ENCODE peak calls at places on chromosomes 5 and 9, in four cellular contexts. One of them, this sample, is unnamed.

GRCh38 chr9:106653111-106653697 is 209.8 kb upstream of the ZNF462 start:
- DNase-seq in fibroblast of pulmonary artery: no peak
- DNase-seq in BJ: no peak
- DNase-seq in right atrium auricular region: no peak
- DNase-seq in this sample: no peak

GRCh38 chr5:38138574-38138973 is 119.8 kb upstream of the EGFLAM start:
- DNase-seq in fibroblast of pulmonary artery: no peak
- DNase-seq in BJ: no peak
- DNase-seq in right atrium auricular region: no peak
- DNase-seq in this sample: no peak

GRCh38 chr9:96419691-96419969 is 1.5 kb upstream of the ZNF367 start:
- DNase-seq in fibroblast of pulmonary artery: no peak
- DNase-seq in BJ: no peak
- DNase-seq in right atrium auricular region: no peak
- DNase-seq in this sample: no peak

GRCh38 chr5:132301341-132302274 is 7.4 kb downstream of the SLC22A4 start:
- DNase-seq in fibroblast of pulmonary artery: no peak
- DNase-seq in BJ: no peak
- DNase-seq in right atrium auricular region: no peak
- DNase-seq in this sample: no peak

GRCh38 chr5:169626779-169627178 is 10.3 kb upstream of the DOCK2 start:
- DNase-seq in fibroblast of pulmonary artery: peak; percentile 96
- DNase-seq in BJ: peak; percentile 84
- DNase-seq in right atrium auricular region: no peak
- DNase-seq in this sample: no peak

GRCh38 chr5:112304743-112305142 is 114.3 kb downstream of the EPB41L4A start:
- DNase-seq in fibroblast of pulmonary artery: no peak
- DNase-seq in BJ: no peak
- DNase-seq in right atrium auricular region: no peak
- DNase-seq in this sample: no peak

GRCh38 chr5:59358497-59358896 is 535.0 kb downstream of the PDE4D start:
- DNase-seq in fibroblast of pulmonary artery: peak; percentile 78
- DNase-seq in BJ: no peak
- DNase-seq in right atrium auricular region: no peak
- DNase-seq in this sample: no peak

GRCh38 chr9:93205045-93205768 is 21.3 kb downstream of the WNK2 start:
- DNase-seq in fibroblast of pulmonary artery: peak; percentile 17
- DNase-seq in BJ: no peak
- DNase-seq in right atrium auricular region: peak; percentile 72
- DNase-seq in this sample: peak; percentile 57

GRCh38 chr9:93517331-93517730 is 59.1 kb upstream of the PHF2 start:
- DNase-seq in fibroblast of pulmonary artery: peak; percentile 29
- DNase-seq in BJ: no peak
- DNase-seq in right atrium auricular region: no peak
- DNase-seq in this sample: no peak

GRCh38 chr9:113963017-113963620 is 87.0 kb downstream of the ZNF618 start:
- DNase-seq in fibroblast of pulmonary artery: peak; percentile 75
- DNase-seq in BJ: no peak
- DNase-seq in right atrium auricular region: peak; percentile 64
- DNase-seq in this sample: no peak

GRCh38 chr9:131282175-131282574 is 5.9 kb upstream of the FAM78A start:
- DNase-seq in fibroblast of pulmonary artery: no peak
- DNase-seq in BJ: no peak
- DNase-seq in right atrium auricular region: no peak
- DNase-seq in this sample: no peak

GRCh38 chr5:98928802-98929122 is at the start of gene CHD1:
- DNase-seq in fibroblast of pulmonary artery: peak; percentile 96
- DNase-seq in BJ: peak; percentile 82
- DNase-seq in right atrium auricular region: peak; percentile 92
- DNase-seq in this sample: peak; percentile 97

GRCh38 chr5:67095346-67095871 is 101.2 kb downstream of the CD180 start:
- DNase-seq in fibroblast of pulmonary artery: peak; percentile 77
- DNase-seq in BJ: no peak
- DNase-seq in right atrium auricular region: peak; percentile 92
- DNase-seq in this sample: peak; percentile 18

GRCh38 chr9:129383005-129383414 is 204.9 kb upstream of the IER5L start:
- DNase-seq in fibroblast of pulmonary artery: no peak
- DNase-seq in BJ: no peak
- DNase-seq in right atrium auricular region: peak; percentile 64
- DNase-seq in this sample: no peak

GRCh38 chr5:6483880-6484382 is 35.3 kb downstream of the UBE2QL1 start:
- DNase-seq in fibroblast of pulmonary artery: no peak
- DNase-seq in BJ: no peak
- DNase-seq in right atrium auricular region: no peak
- DNase-seq in this sample: no peak

GRCh38 chr9:96482471-96482870 is 32.5 kb downstream of the HABP4 start:
- DNase-seq in fibroblast of pulmonary artery: peak; percentile 35
- DNase-seq in BJ: no peak
- DNase-seq in right atrium auricular region: peak; percentile 43
- DNase-seq in this sample: no peak

GRCh38 chr5:121704291-121704690 is 147.4 kb upstream of the FTMT start:
- DNase-seq in fibroblast of pulmonary artery: no peak
- DNase-seq in BJ: no peak
- DNase-seq in right atrium auricular region: no peak
- DNase-seq in this sample: no peak

GRCh38 chr9:109017493-109017892 is 4.2 kb upstream of the CTNNAL1 start:
- DNase-seq in fibroblast of pulmonary artery: no peak
- DNase-seq in BJ: no peak
- DNase-seq in right atrium auricular region: no peak
- DNase-seq in this sample: no peak

GRCh38 chr5:143244990-143245389 is 158.5 kb downstream of the NR3C1 start:
- DNase-seq in fibroblast of pulmonary artery: no peak
- DNase-seq in BJ: no peak
- DNase-seq in right atrium auricular region: no peak
- DNase-seq in this sample: no peak
- H3K4me3 ChIP-seq in fibroblast of pulmonary artery: no peak overlapping the region
- H3K4me3 ChIP-seq in BJ: no peak overlapping the region
- H3K4me3 ChIP-seq in right atrium auricular region: no peak overlapping the region
- H3K4me3 ChIP-seq in this sample: no peak overlapping the region

DNA sequence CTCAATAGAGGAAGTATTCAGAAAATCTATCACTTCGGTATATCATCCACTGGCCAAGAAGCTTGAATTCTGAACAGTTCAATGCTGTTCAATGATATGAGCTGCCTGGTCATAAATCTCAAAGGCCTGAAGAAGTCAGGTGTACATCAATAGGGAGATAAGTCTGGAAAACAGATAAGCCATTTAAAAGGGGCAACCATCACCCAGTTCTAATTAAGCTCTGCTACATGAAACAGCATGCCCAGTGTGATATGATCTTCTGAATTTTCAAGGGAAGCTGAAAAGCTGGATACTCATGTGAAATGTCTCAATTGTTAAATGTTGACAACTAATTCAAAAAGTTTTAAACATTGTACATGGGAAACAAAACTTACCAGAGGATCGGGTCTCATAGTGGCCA is 2020.7 kb upstream of the WWC1 start:
- DNase-seq in fibroblast of pulmonary artery: no peak
- DNase-seq in BJ: no peak
- DNase-seq in right atrium auricular region: no peak
- DNase-seq in this sample: no peak
- H3K4me3 ChIP-seq in fibroblast of pulmonary artery: no peak overlapping the region
- H3K4me3 ChIP-seq in BJ: no peak overlapping the region
- H3K4me3 ChIP-seq in right atrium auricular region: no peak overlapping the region
- H3K4me3 ChIP-seq in this sample: no peak overlapping the region

GRCh38 chr9:16267336-16268036 is 603.0 kb downstream of the BNC2 start:
- DNase-seq in fibroblast of pulmonary artery: peak; percentile 37
- DNase-seq in BJ: no peak
- DNase-seq in right atrium auricular region: no peak
- DNase-seq in this sample: no peak

GRCh38 chr9:16268037-16269010 is 602.1 kb downstream of the BNC2 start:
- DNase-seq in fibroblast of pulmonary artery: peak; percentile 13
- DNase-seq in BJ: no peak
- DNase-seq in right atrium auricular region: no peak
- DNase-seq in this sample: no peak

GRCh38 chr9:16265671-16266070 is 604.8 kb downstream of the BNC2 start:
- DNase-seq in fibroblast of pulmonary artery: peak; percentile 17
- DNase-seq in BJ: no peak
- DNase-seq in right atrium auricular region: no peak
- DNase-seq in this sample: no peak

GRCh38 chr9:16262467-16263261 is 607.8 kb downstream of the BNC2 start:
- DNase-seq in fibroblast of pulmonary artery: no peak
- DNase-seq in BJ: no peak
- DNase-seq in right atrium auricular region: no peak
- DNase-seq in this sample: no peak

GRCh38 chr9:16266648-16267276 is 603.7 kb downstream of the BNC2 start:
- DNase-seq in fibroblast of pulmonary artery: peak; percentile 11
- DNase-seq in BJ: no peak
- DNase-seq in right atrium auricular region: no peak
- DNase-seq in this sample: no peak
- H3K4me3 ChIP-seq in fibroblast of pulmonary artery: no peak overlapping the region
- H3K4me3 ChIP-seq in BJ: no peak overlapping the region
- H3K4me3 ChIP-seq in right atrium auricular region: peak overlapping the region; percentile 12
- H3K4me3 ChIP-seq in this sample: peak overlapping the region; percentile 35

GRCh38 chr9:14993061-14993800 is 83.0 kb upstream of the FREM1 start:
- DNase-seq in fibroblast of pulmonary artery: peak; percentile 63
- DNase-seq in BJ: peak; percentile 2
- DNase-seq in right atrium auricular region: peak; percentile 86
- DNase-seq in this sample: peak; percentile 87

GRCh38 chr9:14992516-14992915 is 82.3 kb upstream of the FREM1 start:
- DNase-seq in fibroblast of pulmonary artery: no peak
- DNase-seq in BJ: no peak
- DNase-seq in right atrium auricular region: no peak
- DNase-seq in this sample: no peak

GRCh38 chr9:14993891-14994554 is 83.8 kb upstream of the FREM1 start:
- DNase-seq in fibroblast of pulmonary artery: no peak
- DNase-seq in BJ: no peak
- DNase-seq in right atrium auricular region: no peak
- DNase-seq in this sample: no peak

GRCh38 chr9:14989811-14990210 is 79.6 kb upstream of the FREM1 start:
- DNase-seq in fibroblast of pulmonary artery: no peak
- DNase-seq in BJ: no peak
- DNase-seq in right atrium auricular region: no peak
- DNase-seq in this sample: no peak

DNA sequence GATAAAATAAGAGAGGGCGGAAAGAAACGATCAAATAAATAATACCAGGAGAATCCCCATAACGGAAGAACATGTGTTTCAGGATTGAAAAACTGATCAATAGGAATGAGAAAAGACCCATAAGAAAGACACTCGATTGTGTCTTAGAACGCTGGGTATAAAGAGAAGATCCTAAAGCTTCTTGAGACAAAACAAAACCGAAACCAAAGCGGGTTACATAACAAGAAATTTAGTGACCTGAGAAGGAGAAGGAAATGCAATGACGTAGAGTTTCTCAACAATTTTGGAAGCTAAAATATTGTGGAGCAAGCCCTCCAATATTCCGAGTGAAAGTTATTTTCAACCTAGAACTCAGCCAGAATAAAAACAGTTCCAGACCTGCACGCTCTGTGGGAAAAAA is 81.8 kb upstream of the FREM1 start:
- DNase-seq in fibroblast of pulmonary artery: no peak
- DNase-seq in BJ: no peak
- DNase-seq in right atrium auricular region: no peak
- DNase-seq in this sample: no peak
- H3K4me3 ChIP-seq in fibroblast of pulmonary artery: no peak overlapping the region
- H3K4me3 ChIP-seq in BJ: no peak overlapping the region
- H3K4me3 ChIP-seq in right atrium auricular region: no peak overlapping the region
- H3K4me3 ChIP-seq in this sample: no peak overlapping the region

GRCh38 chr9:137126786-137127185 is 12.2 kb upstream of the GRIN1 start:
- DNase-seq in fibroblast of pulmonary artery: no peak
- DNase-seq in BJ: no peak
- DNase-seq in right atrium auricular region: no peak
- DNase-seq in this sample: no peak

GRCh38 chr9:137128158-137129088 is 10.5 kb upstream of the GRIN1 start:
- DNase-seq in fibroblast of pulmonary artery: no peak
- DNase-seq in BJ: no peak
- DNase-seq in right atrium auricular region: no peak
- DNase-seq in this sample: no peak

GRCh38 chr9:137129456-137130175 is 9.3 kb upstream of the GRIN1 start:
- DNase-seq in fibroblast of pulmonary artery: peak; percentile 93
- DNase-seq in BJ: peak; percentile 54
- DNase-seq in right atrium auricular region: peak; percentile 86
- DNase-seq in this sample: peak; percentile 94

GRCh38 chr9:137129089-137129455 is 9.9 kb upstream of the GRIN1 start:
- DNase-seq in fibroblast of pulmonary artery: peak; percentile 17
- DNase-seq in BJ: no peak
- DNase-seq in right atrium auricular region: no peak
- DNase-seq in this sample: no peak

DNA sequence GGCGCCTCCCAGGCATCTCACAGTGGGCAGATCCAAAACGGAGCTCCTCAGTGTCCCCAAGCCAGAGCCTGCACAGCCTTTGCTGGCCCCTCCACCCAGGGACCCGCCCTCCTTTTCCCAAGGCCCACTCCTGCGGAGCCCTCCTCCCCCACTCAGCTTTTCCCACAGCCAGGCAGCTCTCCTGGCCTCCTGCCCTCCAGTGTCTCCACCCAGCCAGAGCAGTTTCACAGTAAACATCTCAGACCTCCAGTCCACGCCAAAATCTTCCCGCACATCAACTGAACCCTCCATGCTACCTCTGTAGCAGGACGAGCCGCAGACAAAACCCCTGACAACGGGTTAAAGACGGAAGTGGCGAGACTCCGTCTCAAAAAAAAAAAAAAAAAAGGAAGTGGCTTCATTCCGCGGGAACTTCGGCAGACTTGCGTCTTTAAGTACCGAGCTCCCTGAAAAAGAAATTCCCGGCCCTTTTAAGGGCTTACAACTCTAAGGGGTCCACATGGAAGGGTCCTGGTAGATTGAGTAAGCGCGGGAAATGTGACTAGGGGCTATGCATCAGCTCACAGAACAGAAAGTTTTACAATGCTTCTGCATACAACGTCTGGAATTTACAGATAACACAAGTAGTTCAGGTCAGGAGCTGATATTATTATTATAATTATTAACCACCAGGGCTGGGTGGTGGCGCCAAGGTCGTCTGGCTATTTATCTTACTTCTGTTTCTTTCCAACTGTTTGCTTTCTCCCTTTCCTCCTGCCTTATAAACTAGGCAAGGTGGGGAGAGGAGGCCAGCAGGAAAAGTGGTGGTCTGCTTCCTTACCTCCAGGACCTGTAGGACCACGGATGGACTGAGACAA is 11.4 kb upstream of the GRIN1 start:
- DNase-seq in fibroblast of pulmonary artery: peak; percentile 24
- DNase-seq in BJ: no peak
- DNase-seq in right atrium auricular region: no peak
- DNase-seq in this sample: peak; percentile 63
- H3K4me3 ChIP-seq in fibroblast of pulmonary artery: peak overlapping the region; percentile 76
- H3K4me3 ChIP-seq in BJ: no peak overlapping the region
- H3K4me3 ChIP-seq in right atrium auricular region: peak overlapping the region; percentile 12
- H3K4me3 ChIP-seq in this sample: peak overlapping the region; percentile 42

GRCh38 chr9:120917285-120917684 is 9.3 kb downstream of the TRAF1 start:
- DNase-seq in fibroblast of pulmonary artery: no peak
- DNase-seq in BJ: no peak
- DNase-seq in right atrium auricular region: no peak
- DNase-seq in this sample: no peak
- H3K4me3 ChIP-seq in fibroblast of pulmonary artery: no peak overlapping the region
- H3K4me3 ChIP-seq in BJ: no peak overlapping the region
- H3K4me3 ChIP-seq in right atrium auricular region: no peak overlapping the region
- H3K4me3 ChIP-seq in this sample: no peak overlapping the region

GRCh38 chr5:158979749-158980521 is 119.8 kb downstream of the EBF1 start:
- DNase-seq in fibroblast of pulmonary artery: peak; percentile 54
- DNase-seq in BJ: no peak
- DNase-seq in right atrium auricular region: peak; percentile 69
- DNase-seq in this sample: no peak
- H3K4me3 ChIP-seq in fibroblast of pulmonary artery: peak overlapping the region; percentile 30
- H3K4me3 ChIP-seq in BJ: peak overlapping the region; percentile 23
- H3K4me3 ChIP-seq in right atrium auricular region: peak overlapping the region; percentile 0
- H3K4me3 ChIP-seq in this sample: no peak overlapping the region